ENCODE peak calls at places on chromosomes 11 and 22, in six cellular contexts. S, F, D, Y, P and N are unnamed samples.

GRCh38 chr22:19407649-19408606 is 23.6 kb downstream of the HIRA start:
- DNase-seq in S (no peak), F (no peak), D (no peak), Y (no peak), P (no peak), N (no peak)

GRCh38 chr11:46294365-46295309 is 17.2 kb downstream of the CREB3L1 start:
- DNase-seq in S (no peak), F (no peak), D (peak), Y (peak), P (no peak), N (peak)

GRCh38 chr11:133835258-133836075 is 9.8 kb downstream of the SPATA19 start:
- DNase-seq in S (peak), F (peak), D (peak), Y (peak), P (peak), N (peak)

GRCh38 chr22:27456696-27457503 is 344.7 kb downstream of the MN1 start:
- DNase-seq in S (no peak), F (peak), D (peak), Y (peak), P (no peak), N (peak)

GRCh38 chr22:30025187-30025586 is 55.1 kb upstream of the HORMAD2 start:
- DNase-seq in S (no peak), F (no peak), D (no peak), Y (peak), P (no peak), N (peak)

GRCh38 chr11:133945087-133945974 is 11.4 kb downstream of the IGSF9B start:
- DNase-seq in S (no peak), F (no peak), D (peak), Y (peak), P (no peak), N (no peak)

GRCh38 chr11:15106201-15106965 is 8.3 kb upstream of the INSC start:
- DNase-seq in S (no peak), F (no peak), D (peak), Y (peak), P (no peak), N (no peak)

GRCh38 chr11:62747475-62748160 is 6.3 kb downstream of the ZBTB3 start:
- DNase-seq in S (no peak), F (no peak), D (no peak), Y (no peak), P (no peak), N (no peak)

GRCh38 chr11:29435421-29435820 is 581.4 kb downstream of the KCNA4 start:
- DNase-seq in S (no peak), F (no peak), D (peak), Y (no peak), P (no peak), N (no peak)

GRCh38 chr11:76030286-76030685 is 176.0 kb downstream of the WNT11 start:
- DNase-seq in S (peak), F (peak), D (peak), Y (peak), P (no peak), N (no peak)

GRCh38 chr11:60948251-60948650 is 3.7 kb downstream of the SLC15A3 start:
- DNase-seq in S (no peak), F (no peak), D (no peak), Y (no peak), P (no peak), N (no peak)

GRCh38 chr11:71138737-71139425 is 113.5 kb downstream of the SHANK2 start:
- DNase-seq in S (no peak), F (no peak), D (no peak), Y (no peak), P (no peak), N (no peak)

GRCh38 chr11:1298695-1299492 is 10.5 kb downstream of the TOLLIP start:
- DNase-seq in S (peak), F (peak), D (peak), Y (peak), P (peak), N (peak)

GRCh38 chr22:46895753-46896152 is 133.3 kb downstream of the TBC1D22A start:
- DNase-seq in S (no peak), F (no peak), D (no peak), Y (no peak), P (no peak), N (no peak)

GRCh38 chr11:6941970-6942369 is 15.7 kb downstream of the ZNF215 start:
- DNase-seq in S (no peak), F (no peak), D (no peak), Y (no peak), P (no peak), N (no peak)

GRCh38 chr11:67372993-67373915 is at the start of gene CLCF1:
- DNase-seq in S (no peak), F (peak), D (peak), Y (peak), P (no peak), N (peak)

GRCh38 chr11:17208257-17208999 is 642 bp upstream of the PIK3C2A start:
- DNase-seq in S (peak), F (peak), D (peak), Y (peak), P (peak), N (peak)

GRCh38 chr11:71582309-71582895 is at the start of gene KRTAP5-11:
- DNase-seq in S (no peak), F (no peak), D (no peak), Y (no peak), P (no peak), N (no peak)

GRCh38 chr22:37260939-37261338 is 16.9 kb upstream of the RAC2 start:
- DNase-seq in S (peak), F (peak), D (peak), Y (peak), P (no peak), N (no peak)

GRCh38 chr11:113991718-113992458 is 17.0 kb downstream of the HTR3A start:
- DNase-seq in S (no peak), F (no peak), D (no peak), Y (peak), P (no peak), N (no peak)

GRCh38 chr22:32237905-32238304 is 17.2 kb downstream of the SLC5A4 start:
- DNase-seq in S (no peak), F (no peak), D (no peak), Y (no peak), P (no peak), N (no peak)

GRCh38 chr22:46087816-46088277 is 62.5 kb upstream of the PPARA start:
- DNase-seq in S (no peak), F (peak), D (peak), Y (no peak), P (no peak), N (no peak)

GRCh38 chr11:2927851-2928604 is 1.2 kb downstream of the PHLDA2 start:
- DNase-seq in S (no peak), F (peak), D (no peak), Y (peak), P (no peak), N (peak)

GRCh38 chr22:34395370-34395769 is 475.1 kb upstream of the LARGE1 start:
- DNase-seq in S (no peak), F (no peak), D (no peak), Y (no peak), P (no peak), N (no peak)

GRCh38 chr11:90223248-90223585 is 368 bp upstream of the CHORDC1 start:
- DNase-seq in S (no peak), F (no peak), D (no peak), Y (no peak), P (no peak), N (no peak)

GRCh38 chr11:63132985-63133775 is 10.8 kb downstream of the SLC22A24 start:
- DNase-seq in S (no peak), F (no peak), D (no peak), Y (no peak), P (no peak), N (no peak)

GRCh38 chr22:49566693-49567092 is 261.0 kb downstream of the BRD1 start:
- DNase-seq in S (no peak), F (no peak), D (no peak), Y (no peak), P (no peak), N (no peak)

GRCh38 chr11:43574949-43575915 is 105.3 kb upstream of the HSD17B12 start:
- DNase-seq in S (no peak), F (peak), D (peak), Y (no peak), P (no peak), N (no peak)

GRCh38 chr11:116930177-116930576 is 92.8 kb upstream of the APOA1 start:
- DNase-seq in S (peak), F (no peak), D (peak), Y (no peak), P (no peak), N (no peak)

GRCh38 chr11:107182983-107183382 is 164.7 kb upstream of the GUCY1A2 start:
- DNase-seq in S (no peak), F (no peak), D (peak), Y (peak), P (no peak), N (no peak)

GRCh38 chr22:47561115-47561675 is 798.7 kb downstream of the TBC1D22A start:
- DNase-seq in S (no peak), F (no peak), D (no peak), Y (no peak), P (no peak), N (no peak)

GRCh38 chr11:58392741-58393140 is 13.9 kb downstream of the OR5B3 start:
- DNase-seq in S (peak), F (no peak), D (no peak), Y (peak), P (no peak), N (peak)

GRCh38 chr11:35389897-35390462 is 29.4 kb downstream of the SLC1A2 start:
- DNase-seq in S (no peak), F (no peak), D (no peak), Y (peak), P (no peak), N (peak)

DNA sequence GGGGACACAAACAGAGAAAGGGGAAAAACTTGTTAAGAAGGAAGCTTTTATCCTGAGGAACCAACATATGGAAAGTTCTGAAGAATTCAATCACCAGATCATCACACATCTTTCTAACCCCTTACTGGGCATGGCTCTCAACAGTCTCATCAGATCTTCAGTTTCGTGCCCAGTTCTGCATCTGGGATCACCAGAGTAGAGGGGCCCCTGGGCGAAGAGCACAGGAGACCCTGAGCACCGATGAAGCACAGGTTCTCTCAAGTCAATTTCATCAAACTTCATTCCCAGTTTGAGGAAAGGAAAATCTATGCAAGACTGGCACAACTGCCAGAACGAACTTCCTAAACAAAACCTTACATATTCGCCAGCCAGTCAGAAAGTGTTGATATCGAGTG is 8.5 kb upstream of the PYGM start:
- DNase-seq in S (no peak), F (no peak), D (no peak), Y (no peak), P (no peak), N (no peak)
- H3K4me2 ChIP-seq in S (no peak), F (no peak), D (no peak), Y (no peak), P (no peak), N (no peak)

GRCh38 chr11:13008625-13009475 is at the start of gene RASSF10:
- DNase-seq in S (no peak), F (peak), D (peak), Y (no peak), P (no peak), N (peak)

GRCh38 chr11:13009476-13009920 is 382 bp downstream of the RASSF10 start:
- DNase-seq in S (no peak), F (no peak), D (no peak), Y (no peak), P (no peak), N (no peak)

GRCh38 chr11:13011366-13012036 is 2.4 kb downstream of the RASSF10 start:
- DNase-seq in S (no peak), F (no peak), D (no peak), Y (no peak), P (no peak), N (no peak)

GRCh38 chr11:13010737-13011342 is 1.7 kb downstream of the RASSF10 start:
- DNase-seq in S (no peak), F (no peak), D (no peak), Y (no peak), P (no peak), N (no peak)

DNA sequence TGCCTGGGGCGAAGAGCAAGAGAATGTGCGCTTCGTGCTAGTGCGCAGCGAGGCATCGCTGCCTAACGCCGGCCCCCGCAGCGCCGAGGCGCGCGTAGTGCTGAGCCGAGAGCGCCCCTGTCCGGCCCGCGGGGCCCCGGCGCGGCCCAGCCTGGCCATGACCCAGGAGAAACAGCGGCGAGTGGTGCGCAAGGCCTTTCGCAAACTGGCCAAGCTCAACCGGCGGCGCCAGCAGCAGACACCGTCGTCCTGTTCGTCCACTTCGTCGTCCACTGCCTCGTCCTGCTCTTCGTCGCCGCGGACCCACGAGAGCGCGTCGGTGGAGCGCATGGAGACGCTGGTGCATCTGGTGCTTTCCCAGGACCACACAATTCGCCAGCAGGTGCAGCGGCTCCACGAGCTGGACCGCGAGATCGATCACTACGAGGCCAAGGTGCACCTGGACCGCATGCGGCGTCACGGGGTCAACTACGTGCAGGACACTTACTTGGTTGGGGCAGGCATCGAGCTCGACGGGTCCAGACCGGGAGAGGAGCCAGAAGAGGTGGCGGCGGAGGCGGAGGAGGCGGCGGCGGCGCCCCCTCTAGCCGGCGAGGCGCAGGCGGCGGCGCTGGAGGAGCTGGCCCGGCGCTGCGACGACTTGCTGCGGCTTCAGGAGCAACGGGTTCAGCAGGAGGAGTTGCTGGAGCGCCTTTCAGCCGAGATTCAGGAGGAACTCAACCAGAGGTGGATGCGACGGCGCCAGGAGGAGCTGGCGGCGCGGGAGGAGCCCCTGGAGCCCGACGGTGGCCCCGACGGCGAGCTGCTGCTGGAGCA is 1.0 kb downstream of the RASSF10 start:
- DNase-seq in S (no peak), F (peak), D (peak), Y (no peak), P (no peak), N (no peak)
- TF ChIP-seq CTCF in S (no peak), F (no peak), D (no peak), Y (no peak), P (peak), N (no peak)

DNA sequence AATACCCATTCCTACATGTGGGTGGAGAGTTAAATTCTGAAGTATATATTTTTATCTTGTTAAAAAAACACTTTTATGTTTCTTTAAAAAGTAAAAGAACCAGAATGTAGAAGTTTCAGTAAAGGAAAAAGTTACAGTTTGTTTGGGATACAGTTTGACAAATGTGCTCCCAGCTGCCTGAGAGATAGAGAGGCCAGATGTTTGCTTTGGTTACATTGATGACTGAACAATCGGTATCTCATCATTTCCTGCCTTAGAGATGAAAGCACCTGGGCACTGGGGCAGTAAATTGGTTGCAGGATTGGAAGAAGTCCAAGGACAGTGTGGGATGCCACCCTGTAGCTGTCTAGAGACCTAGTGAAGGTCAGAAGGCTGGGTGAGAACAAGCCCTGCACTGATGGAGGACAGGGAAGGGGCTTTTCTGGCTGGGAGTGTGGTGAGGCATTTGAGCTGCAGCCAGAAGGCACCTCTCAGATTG is 16.6 kb downstream of the MED15 start:
- DNase-seq in S (peak), F (no peak), D (no peak), Y (peak), P (no peak), N (no peak)
- H3K4me2 ChIP-seq in S (peak), F (peak), D (peak), Y (no peak), P (peak), N (no peak)

GRCh38 chr11:12962306-12962705 is 46.8 kb upstream of the RASSF10 start:
- DNase-seq in S (no peak), F (no peak), D (no peak), Y (no peak), P (no peak), N (no peak)

GRCh38 chr11:12961615-12962014 is 47.5 kb upstream of the RASSF10 start:
- DNase-seq in S (no peak), F (peak), D (no peak), Y (peak), P (no peak), N (no peak)

GRCh38 chr11:12963051-12963450 is 46.1 kb upstream of the RASSF10 start:
- DNase-seq in S (no peak), F (no peak), D (no peak), Y (no peak), P (no peak), N (no peak)

GRCh38 chr11:12964650-12965049 is 44.5 kb upstream of the RASSF10 start:
- DNase-seq in S (no peak), F (no peak), D (no peak), Y (no peak), P (no peak), N (no peak)

DNA sequence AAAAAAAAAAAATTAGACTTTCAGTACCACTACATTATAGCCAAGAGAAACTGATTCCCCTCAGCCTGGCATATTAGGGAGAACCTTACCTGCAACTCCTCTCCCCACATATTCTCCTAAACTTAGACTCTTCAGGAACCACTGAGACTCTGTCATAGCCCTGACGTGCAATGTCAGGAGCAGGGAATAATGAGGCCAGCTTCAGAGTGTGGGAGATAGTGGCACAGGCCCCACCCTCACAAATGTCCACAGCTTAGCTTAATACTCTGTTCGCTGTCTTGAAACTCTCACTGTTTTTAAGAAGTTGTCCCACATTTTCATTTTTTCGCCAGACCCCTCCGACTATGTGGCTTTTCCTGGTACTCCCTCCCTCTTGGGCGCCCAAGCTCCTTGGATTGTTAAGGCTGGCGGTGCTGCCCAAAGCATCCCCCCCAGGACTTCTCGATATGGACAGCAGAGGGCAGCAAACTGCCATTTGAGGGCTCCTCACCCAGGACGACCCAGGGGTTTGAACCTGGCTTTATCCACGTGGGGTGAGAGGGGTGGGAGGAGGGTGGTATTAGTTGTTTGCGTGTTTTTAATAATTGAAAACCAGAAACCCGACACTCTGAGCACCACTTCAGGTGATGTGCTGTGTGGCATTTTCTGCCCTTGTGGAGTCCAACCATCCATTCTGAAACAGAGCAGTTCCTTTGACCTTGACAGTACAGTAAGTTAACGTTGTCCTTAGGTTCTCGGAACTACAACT is 45.2 kb upstream of the RASSF10 start:
- DNase-seq in S (peak), F (peak), D (no peak), Y (peak), P (no peak), N (no peak)
- TF ChIP-seq CTCF in S (peak), F (peak), D (peak), Y (peak), P (peak), N (peak)

GRCh38 chr11:123056835-123057491 is 5.0 kb downstream of the HSPA8 start:
- DNase-seq in S (no peak), F (no peak), D (no peak), Y (no peak), P (no peak), N (no peak)
- H3K4me2 ChIP-seq in S (no peak), F (peak), D (peak), Y (peak), P (no peak), N (peak)

GRCh38 chr11:126059238-126059761 is 3.4 kb downstream of the CDON start:
- DNase-seq in S (no peak), F (no peak), D (no peak), Y (no peak), P (no peak), N (no peak)

GRCh38 chr11:126060651-126061220 is 1.9 kb downstream of the CDON start:
- DNase-seq in S (peak), F (peak), D (no peak), Y (peak), P (no peak), N (no peak)

GRCh38 chr11:126062679-126063509 is at the start of gene CDON:
- DNase-seq in S (peak), F (peak), D (peak), Y (peak), P (no peak), N (peak)

GRCh38 chr11:126063510-126063858 is 818 bp upstream of the CDON start:
- DNase-seq in S (no peak), F (no peak), D (no peak), Y (no peak), P (no peak), N (no peak)

GRCh38 chr11:126061707-126062678 is 673 bp downstream of the CDON start:
- DNase-seq in S (peak), F (peak), D (no peak), Y (peak), P (no peak), N (peak)
- TF ChIP-seq CTCF in S (peak), F (peak), D (no peak), Y (peak), P (peak), N (peak)

DNA sequence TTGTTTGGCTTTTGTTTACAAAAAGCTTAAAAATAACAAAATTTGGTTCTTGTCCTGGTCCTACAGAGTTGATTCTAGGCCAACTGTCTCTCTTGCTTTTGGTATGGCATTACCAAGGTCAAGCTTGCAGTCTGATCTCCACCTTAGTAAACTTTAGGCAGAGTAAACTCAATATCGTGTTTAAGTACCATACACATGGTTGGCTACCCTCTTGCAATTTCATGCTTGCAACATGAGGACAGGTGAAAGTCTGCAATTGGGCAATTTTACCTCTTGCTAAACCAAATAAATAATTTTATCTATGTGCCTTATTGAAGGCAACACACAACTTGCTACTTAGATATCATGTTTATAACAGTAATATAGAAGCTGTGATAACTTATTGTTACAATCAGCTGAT is 125.1 kb downstream of the ARHGAP20 start:
- DNase-seq in S (no peak), F (no peak), D (no peak), Y (no peak), P (no peak), N (no peak)
- H3K4me2 ChIP-seq in S (no peak), F (no peak), D (no peak), Y (no peak), P (no peak), N (no peak)